ENCODE peak calls at places on chromosomes 4 and X, in six cellular contexts. H is HCT116; P is CD4-positive, alpha-beta T cell; C is uterus; K is left ventricle myocardium inferior; L is epithelial cell of prostate. J is an unnamed sample.

GRCh38 chr4:170391066-170391754 is 301.5 kb upstream of the AADAT start:
- DNase-seq in H (no peak), P (no peak), C (no peak), K (no peak), L (peak), J (peak)

GRCh38 chrX:86066998-86067397 is 19.6 kb upstream of the CHM start:
- DNase-seq in H (no peak), P (no peak), C (no peak), K (no peak), L (no peak), J (no peak)

GRCh38 chr4:99949034-99949998 is 759 bp downstream of the H2AZ1 start:
- DNase-seq in H (peak), P (peak), C (peak), K (peak), L (peak), J (peak)

GRCh38 chr4:52103314-52103713 is 52.2 kb downstream of the SPATA18 start:
- DNase-seq in H (no peak), P (no peak), C (no peak), K (no peak), L (no peak), J (peak)

GRCh38 chr4:25236971-25237370 is 3.1 kb downstream of the PI4K2B start:
- DNase-seq in H (no peak), P (no peak), C (no peak), K (no peak), L (no peak), J (no peak)

GRCh38 chrX:44244008-44244407 is 99.5 kb downstream of the EFHC2 start:
- DNase-seq in H (peak), P (no peak), C (no peak), K (no peak), L (no peak), J (peak)

GRCh38 chrX:41391606-41392005 is 55.5 kb upstream of the NYX start:
- DNase-seq in H (no peak), P (no peak), C (no peak), K (no peak), L (no peak), J (peak)

GRCh38 chr4:134382478-134383227 is 181.1 kb upstream of the PABPC4L start:
- DNase-seq in H (no peak), P (no peak), C (no peak), K (no peak), L (no peak), J (no peak)

GRCh38 chr4:186946682-186947294 is 223.1 kb upstream of the FAT1 start:
- DNase-seq in H (peak), P (no peak), C (no peak), K (no peak), L (no peak), J (peak)

GRCh38 chr4:93832097-93832496 is 3.5 kb downstream of the ATOH1 start:
- DNase-seq in H (no peak), P (no peak), C (no peak), K (no peak), L (no peak), J (no peak)

GRCh38 chr4:122977103-122977502 is 54.7 kb upstream of the NUDT6 start:
- DNase-seq in H (no peak), P (no peak), C (no peak), K (no peak), L (no peak), J (no peak)

GRCh38 chr4:168551945-168552695 is 55.3 kb downstream of the PALLD start:
- DNase-seq in H (peak), P (peak), C (no peak), K (no peak), L (no peak), J (no peak)

GRCh38 chr4:157978680-157979361 is 194.0 kb downstream of the GASK1B start:
- DNase-seq in H (peak), P (no peak), C (peak), K (peak), L (no peak), J (peak)

DNA sequence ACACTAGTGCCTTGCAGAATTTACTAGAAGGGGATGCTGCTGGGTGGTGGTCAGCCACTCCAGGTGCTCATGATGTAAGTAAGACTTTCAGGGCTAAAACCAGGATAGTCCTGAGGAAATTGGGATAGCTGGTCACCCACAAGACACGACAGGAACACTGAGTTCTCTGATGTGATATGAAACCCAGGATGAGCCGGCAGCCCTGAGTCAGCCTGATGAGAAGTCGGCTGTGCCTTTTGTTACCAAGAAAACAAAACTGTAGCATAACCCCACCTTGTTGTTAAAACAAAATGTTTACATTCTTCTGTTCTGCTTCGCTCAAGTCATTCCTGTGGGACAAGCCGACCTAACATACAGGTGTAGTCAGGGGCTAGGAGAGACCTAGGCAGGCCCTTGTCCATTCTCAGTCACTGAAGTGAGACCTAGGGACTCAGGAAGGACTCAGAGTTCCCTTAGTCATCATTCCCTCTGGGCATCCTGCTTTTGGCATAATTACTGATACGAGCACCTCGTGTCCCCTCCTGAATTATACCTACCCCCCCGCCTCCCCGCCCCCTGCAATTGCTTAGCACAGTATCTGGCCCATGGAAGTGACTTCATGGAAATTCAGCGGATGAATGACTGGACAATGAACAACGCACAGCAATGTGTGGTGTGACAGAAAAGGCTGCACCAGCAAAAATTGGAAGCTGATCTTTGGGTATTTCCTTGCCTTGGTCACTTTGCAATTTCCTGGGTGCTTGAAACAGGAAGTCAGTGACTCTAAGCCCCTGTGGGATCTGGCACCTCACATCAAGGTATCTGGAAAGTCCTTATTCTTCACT is 31.9 kb upstream of the TLR2 start:
- DNase-seq in H (no peak), P (no peak), C (no peak), K (no peak), L (no peak), J (peak)
- H3K27ac ChIP-seq in H (no peak), P (no peak), C (no peak), K (peak), L (peak), J (peak)

GRCh38 chrX:115649461-115650063 is 88.6 kb downstream of the PLS3 start:
- DNase-seq in H (no peak), P (no peak), C (no peak), K (no peak), L (peak), J (peak)
- H3K27ac ChIP-seq in H (no peak), P (no peak), C (no peak), K (peak), L (peak), J (no peak)

DNA sequence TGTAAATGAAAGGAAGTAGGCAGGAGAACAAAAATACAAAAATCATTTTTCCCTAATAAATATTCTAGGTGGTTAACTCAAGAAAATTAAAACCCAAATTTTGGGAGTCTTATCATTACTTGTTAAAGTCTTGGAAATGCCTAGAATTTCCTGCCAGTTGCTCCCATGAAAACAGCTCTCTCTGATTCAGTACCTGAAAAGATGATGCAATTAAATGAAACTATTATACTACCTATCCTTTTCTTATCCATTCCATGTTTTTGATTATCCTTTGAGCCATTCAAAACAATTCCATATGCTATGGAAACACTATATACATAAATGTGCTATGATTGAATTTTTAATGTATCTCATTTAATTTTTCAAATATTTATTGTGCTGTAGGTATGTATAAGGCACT is 50.5 kb upstream of the AMELX start:
- DNase-seq in H (no peak), P (no peak), C (no peak), K (no peak), L (no peak), J (no peak)
- H3K27ac ChIP-seq in H (no peak), P (no peak), C (no peak), K (no peak), L (peak), J (no peak)

DNA sequence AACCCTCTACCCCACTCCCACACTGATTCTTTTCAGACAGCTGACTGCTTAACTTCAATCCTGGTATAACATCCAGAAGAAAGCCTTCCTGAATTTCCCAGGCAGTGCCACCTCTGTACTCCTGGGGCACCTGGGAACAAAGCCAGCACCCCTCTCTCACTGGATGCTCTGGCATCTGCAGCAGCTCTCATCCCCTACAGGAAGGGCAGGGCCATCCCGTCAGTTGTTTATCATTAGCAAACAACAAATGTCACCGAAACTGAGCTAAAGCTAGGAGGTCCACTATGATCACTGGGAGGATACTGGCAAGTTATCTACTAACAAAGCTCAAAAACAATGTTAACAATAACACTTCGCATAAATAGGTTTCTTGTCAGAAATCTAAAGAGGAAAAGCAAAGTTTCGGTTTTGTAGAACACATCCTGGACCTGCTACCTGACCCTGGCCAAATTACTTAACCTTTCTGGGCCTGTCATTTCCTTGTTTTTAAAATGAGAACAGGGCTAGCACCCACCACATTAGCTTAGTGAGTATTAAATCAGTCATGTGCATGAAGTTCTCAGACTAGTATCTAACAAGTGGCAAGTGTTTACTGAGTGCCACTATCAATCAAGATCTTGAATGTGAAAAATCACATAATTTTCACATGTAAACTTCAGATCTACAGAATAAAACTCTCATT is 86.6 kb downstream of the NR3C2 start:
- DNase-seq in H (no peak), P (no peak), C (no peak), K (no peak), L (no peak), J (no peak)
- H3K27ac ChIP-seq in H (no peak), P (no peak), C (no peak), K (peak), L (no peak), J (no peak)

GRCh38 chrX:30283456-30284200 is 25.6 kb downstream of the NR0B1 start:
- DNase-seq in H (peak), P (no peak), C (no peak), K (no peak), L (peak), J (peak)
- H3K27ac ChIP-seq in H (peak), P (no peak), C (no peak), K (no peak), L (peak), J (no peak)

DNA sequence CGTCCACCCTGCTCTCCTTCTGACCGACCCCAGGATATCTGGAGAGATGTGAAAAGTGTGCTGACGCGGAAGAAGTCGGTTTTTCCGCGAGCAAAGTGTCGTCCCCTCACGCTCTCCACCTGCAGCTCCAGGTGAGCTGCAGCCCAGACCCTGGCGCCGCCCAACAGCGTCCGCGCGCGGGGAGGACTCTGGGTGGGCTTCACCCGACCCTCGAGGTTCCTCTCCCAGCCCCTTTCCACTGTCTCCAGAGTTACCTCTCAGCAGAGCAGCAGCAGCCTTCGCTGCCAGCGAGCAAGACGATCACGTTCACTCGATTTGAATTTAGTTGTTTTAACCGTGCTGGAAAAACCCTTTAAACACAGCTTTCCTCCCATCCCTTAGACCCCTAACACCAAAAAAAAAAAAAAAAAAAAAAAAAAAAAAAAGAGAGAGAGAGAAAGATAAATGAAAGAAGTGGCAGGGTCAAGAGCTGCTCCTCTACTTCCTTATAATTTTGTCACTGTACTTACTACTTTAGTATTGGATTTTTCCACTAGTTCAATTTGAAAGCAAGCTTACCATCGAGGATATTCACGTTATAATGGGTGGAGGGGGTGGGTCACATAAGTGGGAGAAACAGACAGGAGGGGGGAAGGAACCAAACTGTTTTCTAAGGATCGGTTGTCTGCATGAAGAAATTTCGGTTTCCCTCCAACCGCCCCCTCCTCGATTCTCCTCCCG is 776 bp upstream of the NR3C2 start:
- DNase-seq in H (no peak), P (no peak), C (peak), K (peak), L (no peak), J (no peak)
- H3K27ac ChIP-seq in H (peak), P (peak), C (peak), K (peak), L (no peak), J (no peak)

GRCh38 chr4:41418444-41418843 is 119.5 kb upstream of the LIMCH1 start:
- DNase-seq in H (no peak), P (no peak), C (no peak), K (peak), L (no peak), J (no peak)

GRCh38 chr4:41414380-41414779 is 123.6 kb upstream of the LIMCH1 start:
- DNase-seq in H (no peak), P (no peak), C (no peak), K (no peak), L (no peak), J (no peak)

GRCh38 chr4:41410049-41410448 is 127.9 kb upstream of the LIMCH1 start:
- DNase-seq in H (no peak), P (no peak), C (no peak), K (no peak), L (peak), J (peak)

GRCh38 chr4:41409095-41409494 is 128.9 kb upstream of the LIMCH1 start:
- DNase-seq in H (no peak), P (no peak), C (no peak), K (no peak), L (no peak), J (no peak)

GRCh38 chr4:41413670-41414069 is 124.3 kb upstream of the LIMCH1 start:
- DNase-seq in H (no peak), P (no peak), C (no peak), K (no peak), L (no peak), J (no peak)
- H3K27ac ChIP-seq in H (no peak), P (no peak), C (no peak), K (no peak), L (no peak), J (no peak)

GRCh38 chr4:83083925-83084475 is 30.5 kb downstream of the PLAC8 start:
- DNase-seq in H (no peak), P (no peak), C (no peak), K (no peak), L (no peak), J (no peak)
- H3K27ac ChIP-seq in H (no peak), P (peak), C (no peak), K (peak), L (no peak), J (no peak)

J was measured in RWPE1.